ENCODE peak calls at places on chromosomes 5 and 9, in seven cellular contexts. H is breast epithelium, K is GM23338, N is prostate gland, V is sigmoid colon, W is transverse colon, P is upper lobe of left lung. A is an unnamed sample.
A peak's percentile ranks its signal among the peaks of the same experiment; 100 is the strongest.

GRCh38 chr5:139190125-139190524 is 8.0 kb downstream of the SIL1 start:
- DNase-seq in H (no peak), K (no peak), N (no peak), V (peak; percentile 27), W (no peak), P (no peak), A (no peak)

GRCh38 chr9:104836235-104836634 is 72.3 kb downstream of the NIPSNAP3B start:
- DNase-seq in H (no peak), K (peak; percentile 29), N (no peak), V (no peak), W (no peak), P (no peak), A (no peak)

GRCh38 chr5:179233909-179234562 is 111.2 kb downstream of the ADAMTS2 start:
- DNase-seq in H (no peak), K (no peak), N (no peak), V (peak; percentile 40), W (no peak), P (no peak), A (peak; percentile 41)

GRCh38 chr5:172782169-172783039 is 11.4 kb upstream of the DUSP1 start:
- DNase-seq in H (no peak), K (no peak), N (no peak), V (no peak), W (peak; percentile 7), P (no peak), A (no peak)

GRCh38 chr5:74810915-74811314 is 43.9 kb downstream of the NSA2 start:
- DNase-seq in H (no peak), K (no peak), N (no peak), V (no peak), W (no peak), P (no peak), A (no peak)

GRCh38 chr5:65041296-65042158 is 272.8 kb downstream of the CWC27 start:
- DNase-seq in H (no peak), K (no peak), N (no peak), V (no peak), W (no peak), P (no peak), A (no peak)

GRCh38 chr9:95268681-95269080 is 48.8 kb downstream of the FANCC start:
- DNase-seq in H (no peak), K (peak; percentile 62), N (peak; percentile 11), V (no peak), W (no peak), P (no peak), A (no peak)

GRCh38 chr5:54738118-54738972 is 220.8 kb downstream of the SNX18 start:
- DNase-seq in H (peak; percentile 30), K (no peak), N (no peak), V (peak; percentile 82), W (peak; percentile 60), P (no peak), A (peak; percentile 84)

GRCh38 chr9:94807556-94807955 is 81.1 kb downstream of the AOPEP start:
- DNase-seq in H (no peak), K (no peak), N (no peak), V (no peak), W (no peak), P (no peak), A (no peak)

GRCh38 chr5:93422652-93423332 is 158.2 kb downstream of the NR2F1-AS1 start:
- DNase-seq in H (no peak), K (peak; percentile 37), N (no peak), V (no peak), W (no peak), P (no peak), A (no peak)

GRCh38 chr9:133943781-133944745 is 48.1 kb downstream of the VAV2 start:
- DNase-seq in H (no peak), K (no peak), N (no peak), V (peak; percentile 60), W (no peak), P (peak; percentile 52), A (peak; percentile 62)

GRCh38 chr9:77013932-77014596 is 5.4 kb upstream of the FOXB2 start:
- DNase-seq in H (no peak), K (peak; percentile 62), N (no peak), V (no peak), W (no peak), P (peak; percentile 63), A (no peak)

GRCh38 chr9:126612813-126613641 is 701 bp upstream of the LMX1B start:
- DNase-seq in H (no peak), K (peak; percentile 62), N (no peak), V (peak; percentile 63), W (no peak), P (peak; percentile 83), A (no peak)

GRCh38 chr9:73081979-73082657 is 69.5 kb upstream of the ANXA1 start:
- DNase-seq in H (no peak), K (peak; percentile 84), N (no peak), V (no peak), W (no peak), P (no peak), A (no peak)

GRCh38 chr5:133147411-133147810 is 95.6 kb downstream of the HSPA4 start:
- DNase-seq in H (no peak), K (no peak), N (no peak), V (no peak), W (no peak), P (no peak), A (no peak)

GRCh38 chr9:32508728-32509127 is 17.3 kb downstream of the RIGI start:
- DNase-seq in H (no peak), K (peak; percentile 58), N (no peak), V (no peak), W (no peak), P (no peak), A (no peak)

GRCh38 chr9:120310035-120310434 is 269.9 kb downstream of the CDK5RAP2 start:
- DNase-seq in H (no peak), K (no peak), N (no peak), V (no peak), W (no peak), P (no peak), A (no peak)

GRCh38 chr5:94705427-94705826 is 87.0 kb downstream of the SLF1 start:
- DNase-seq in H (no peak), K (no peak), N (no peak), V (no peak), W (no peak), P (no peak), A (no peak)

GRCh38 chr9:33140406-33141360 is 26.5 kb downstream of the B4GALT1 start:
- DNase-seq in H (no peak), K (no peak), N (no peak), V (peak; percentile 56), W (no peak), P (no peak), A (no peak)

GRCh38 chr9:95087659-95088242 is 229.8 kb downstream of the FANCC start:
- DNase-seq in H (no peak), K (peak; percentile 48), N (no peak), V (peak; percentile 72), W (peak; percentile 66), P (no peak), A (peak; percentile 55)

GRCh38 chr5:163614787-163615186 is 109.4 kb downstream of the MAT2B start:
- DNase-seq in H (no peak), K (no peak), N (no peak), V (no peak), W (no peak), P (no peak), A (no peak)

GRCh38 chr5:176189857-176190256 is 48.4 kb upstream of the SIMC1 start:
- DNase-seq in H (no peak), K (no peak), N (no peak), V (no peak), W (no peak), P (no peak), A (no peak)

GRCh38 chr5:150410524-150411244 is 2.0 kb downstream of the CD74 start:
- DNase-seq in H (peak; percentile 70), K (peak; percentile 86), N (peak; percentile 66), V (peak; percentile 88), W (peak; percentile 81), P (no peak), A (peak; percentile 75)

GRCh38 chr5:39331993-39332392 is 32.3 kb downstream of the C9 start:
- DNase-seq in H (no peak), K (no peak), N (no peak), V (no peak), W (no peak), P (no peak), A (no peak)

GRCh38 chr5:10126900-10127299 is 122.8 kb downstream of the ATPSCKMT start:
- DNase-seq in H (no peak), K (no peak), N (no peak), V (no peak), W (no peak), P (no peak), A (no peak)

GRCh38 chr9:136675477-136676296 is 11.6 kb downstream of the AGPAT2 start:
- DNase-seq in H (no peak), K (no peak), N (no peak), V (no peak), W (no peak), P (peak; percentile 81), A (no peak)
- TF ChIP-seq POLR2AphosphoS5 in H (no peak), K (no peak), N (no peak), V (no peak), W (peak; percentile 10), P (peak; percentile 68), A (peak; percentile 61)

DNA sequence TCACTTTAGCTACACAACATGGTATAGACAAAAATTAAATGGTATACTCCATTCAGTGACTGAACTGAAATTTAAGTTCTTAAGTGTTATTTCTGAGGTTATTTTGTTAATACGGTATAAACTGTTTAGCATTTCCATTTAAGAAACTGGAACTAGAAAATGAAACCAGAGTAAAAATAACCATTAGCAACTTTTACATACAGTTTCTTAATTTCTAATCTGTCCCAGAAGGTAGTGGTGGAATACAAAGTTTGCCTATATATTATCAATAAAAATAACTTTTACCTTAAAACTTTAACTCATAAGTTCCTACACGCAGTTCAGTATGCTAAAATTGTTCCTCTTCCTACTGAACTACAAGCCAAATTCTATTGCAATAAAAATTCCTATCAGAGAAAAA is 10.3 kb downstream of the GOLPH3 start:
- DNase-seq in H (no peak), K (no peak), N (no peak), V (no peak), W (no peak), P (no peak), A (no peak)
- H3K4me1 ChIP-seq in H (peaks cover 4% of the 10 kb centered on the region), K (no peaks in the 10 kb centered on the region), N (peaks cover 4% of the 10 kb centered on the region), V (peaks cover 78% of the 10 kb centered on the region), W (peaks cover 52% of the 10 kb centered on the region), P (peaks cover 56% of the 10 kb centered on the region), A (peaks cover 83% of the 10 kb centered on the region)

GRCh38 chr9:96490534-96491078 is 40.6 kb downstream of the HABP4 start:
- DNase-seq in H (no peak), K (no peak), N (no peak), V (no peak), W (no peak), P (no peak), A (no peak)
- TF ChIP-seq POLR2AphosphoS5 in H (no peak), K (no peak), N (no peak), V (no peak), W (no peak), P (no peak), A (no peak)

DNA sequence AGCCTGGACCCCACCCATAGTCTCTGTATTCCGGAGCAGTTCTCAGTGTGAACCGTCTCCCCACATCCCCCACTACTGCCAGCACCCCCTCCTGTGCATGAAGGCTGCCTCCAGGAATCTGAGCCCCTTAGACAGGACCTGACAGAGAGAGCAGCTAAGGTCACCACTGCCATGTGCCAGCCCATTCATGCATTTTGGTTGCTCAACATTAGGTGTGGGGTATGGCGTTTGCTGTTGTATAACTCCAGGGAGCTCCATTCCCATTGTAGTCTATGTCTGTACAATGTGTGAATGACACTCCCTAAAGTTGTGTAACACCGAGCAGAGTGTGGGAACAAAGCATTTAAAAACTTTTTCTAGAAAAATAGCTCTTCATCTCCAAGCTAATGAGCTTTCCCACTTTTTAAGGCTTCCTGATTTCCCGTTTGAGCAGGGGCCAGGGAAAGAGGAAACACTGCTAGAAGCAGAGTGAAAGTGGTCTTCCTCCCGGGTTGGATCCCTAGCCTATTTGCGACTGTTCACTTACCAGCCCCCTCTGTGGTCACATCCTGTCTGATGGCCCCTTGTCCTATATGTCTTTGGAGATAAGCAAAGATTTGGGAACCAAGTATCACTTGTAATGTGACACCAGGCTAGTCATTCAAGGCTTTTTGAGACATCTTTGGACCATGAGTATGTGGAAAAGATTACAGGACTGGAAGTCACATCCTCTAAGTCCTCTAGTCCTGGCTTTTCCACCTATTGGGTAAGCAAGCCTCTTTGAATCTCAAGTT is 5.9 kb downstream of the DNAJB5 start:
- DNase-seq in H (no peak), K (no peak), N (no peak), V (no peak), W (no peak), P (no peak), A (no peak)
- H3K4me1 ChIP-seq in H (no peaks in the 10 kb centered on the region), K (peaks cover 45% of the 10 kb centered on the region), N (no peaks in the 10 kb centered on the region), V (peaks cover 73% of the 10 kb centered on the region), W (peaks cover 31% of the 10 kb centered on the region), P (peaks cover 55% of the 10 kb centered on the region), A (peaks cover 57% of the 10 kb centered on the region)